ENCODE peak calls at places on chromosomes 2 and 18, in four cellular contexts. B is GM23248, M is heart right ventricle, O is testis. K is an unnamed sample. For H3K4me1 and H3K27me3, the result is how much of the 10 kb centered on the place peaks cover.

GRCh38 chr2:215002500-215002899 is 135.9 kb downstream of the ABCA12 start:
- DNase-seq in B (peak), M (peak), O (peak), K (peak)

GRCh38 chr2:162177301-162177700 is 25.3 kb upstream of the GCG start:
- DNase-seq in B (no peak), M (no peak), O (no peak), K (no peak)

GRCh38 chr2:45067859-45068642 is 58.8 kb upstream of the SIX2 start:
- DNase-seq in B (peak), M (no peak), O (no peak), K (no peak)

GRCh38 chr2:41966431-41966893 is 81.4 kb upstream of the PKDCC start:
- DNase-seq in B (peak), M (peak), O (peak), K (peak)

GRCh38 chr2:12787891-12788783 is 71.4 kb downstream of the TRIB2 start:
- DNase-seq in B (peak), M (peak), O (peak), K (no peak)

GRCh38 chr2:62663443-62663842 is 42.1 kb upstream of the EHBP1 start:
- DNase-seq in B (peak), M (no peak), O (no peak), K (no peak)

GRCh38 chr2:29942711-29943110 is 21.3 kb upstream of the ALK start:
- DNase-seq in B (no peak), M (no peak), O (no peak), K (no peak)

GRCh38 chr2:181685150-181685688 is 4.9 kb upstream of the NEUROD1 start:
- DNase-seq in B (peak), M (no peak), O (no peak), K (no peak)

GRCh38 chr2:209474960-209475359 is 51.1 kb downstream of the MAP2 start:
- DNase-seq in B (no peak), M (no peak), O (no peak), K (no peak)

GRCh38 chr2:231680284-231680991 is 27.9 kb upstream of the PTMA start:
- DNase-seq in B (peak), M (peak), O (no peak), K (no peak)

GRCh38 chr2:221502270-221502973 is 69.7 kb downstream of the EPHA4 start:
- DNase-seq in B (peak), M (no peak), O (no peak), K (no peak)

GRCh38 chr2:127324635-127325034 is 30.7 kb upstream of the ERCC3 start:
- DNase-seq in B (peak), M (peak), O (no peak), K (peak)

GRCh38 chr18:41753826-41754225 is 201.2 kb upstream of the PIK3C3 start:
- DNase-seq in B (peak), M (no peak), O (no peak), K (no peak)

GRCh38 chr2:119448427-119449141 is 16.9 kb downstream of the TMEM37 start:
- DNase-seq in B (no peak), M (no peak), O (no peak), K (no peak)

GRCh38 chr18:60649816-60650215 is 277.2 kb upstream of the MC4R start:
- DNase-seq in B (no peak), M (no peak), O (no peak), K (no peak)

GRCh38 chr2:160041091-160041490 is 21.3 kb downstream of the PLA2R1 start:
- DNase-seq in B (no peak), M (no peak), O (no peak), K (no peak)

GRCh38 chr2:10909050-10909995 is 2.4 kb upstream of the KCNF1 start:
- DNase-seq in B (no peak), M (no peak), O (no peak), K (no peak)

GRCh38 chr2:163580757-163581156 is 155.1 kb downstream of the FIGN start:
- DNase-seq in B (no peak), M (no peak), O (no peak), K (no peak)

GRCh38 chr2:157439792-157440186 is 4.1 kb downstream of the CYTIP start:
- DNase-seq in B (no peak), M (no peak), O (no peak), K (no peak)

GRCh38 chr2:207311316-207312005 is 145.7 kb upstream of the KLF7 start:
- DNase-seq in B (peak), M (peak), O (peak), K (peak)

GRCh38 chr2:46471-47345 is at the start of gene FAM110C:
- DNase-seq in B (peak), M (peak), O (peak), K (peak)

GRCh38 chr2:238458641-238459040 is 31.9 kb downstream of the ASB1 start:
- DNase-seq in B (peak), M (no peak), O (no peak), K (no peak)

GRCh38 chr2:47776621-47777020 is 6.3 kb upstream of the MSH6 start:
- DNase-seq in B (no peak), M (no peak), O (no peak), K (no peak)

DNA sequence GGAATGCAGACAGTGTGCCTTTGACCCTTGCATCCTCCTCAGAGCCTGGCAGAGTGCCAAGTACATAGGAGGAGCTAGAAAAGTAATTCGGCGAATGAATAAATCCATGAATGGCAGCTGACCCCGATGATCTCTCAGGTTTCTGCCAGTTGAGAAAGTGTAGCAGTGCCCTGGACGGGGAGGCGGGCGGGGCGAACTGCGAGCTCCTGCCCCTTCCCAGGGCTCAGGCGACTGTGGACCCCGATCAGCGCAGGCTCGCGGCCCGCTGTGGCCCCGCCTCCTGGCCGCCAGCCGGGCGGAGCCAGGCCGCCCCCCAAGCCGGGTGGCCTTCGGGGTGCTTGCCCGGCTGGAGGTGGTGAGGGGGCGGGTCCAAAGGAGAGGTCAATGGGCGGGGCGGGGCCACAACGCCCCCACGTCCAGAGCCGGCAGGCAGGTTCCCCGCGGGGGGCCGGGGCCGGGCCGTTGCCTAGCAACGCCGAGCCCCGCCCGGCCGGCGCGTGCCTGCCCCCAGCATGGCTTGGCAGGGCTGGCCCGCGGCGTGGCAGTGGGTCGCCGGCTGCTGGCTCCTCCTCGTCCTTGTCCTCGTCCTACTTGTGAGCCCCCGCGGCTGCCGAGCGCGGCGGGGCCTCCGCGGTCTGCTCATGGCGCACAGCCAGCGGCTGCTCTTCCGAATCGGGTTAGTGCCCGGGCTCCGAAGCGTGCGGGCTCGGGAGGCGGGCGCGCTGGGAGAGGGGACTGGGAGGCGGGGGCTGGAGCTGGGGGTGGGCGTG is 30.6 kb upstream of the TMBIM1 start:
- DNase-seq in B (peak), M (peak), O (peak), K (peak)
- H3K4me1 ChIP-seq in B (under half), M (under half), O (under half), K (under half)

GRCh38 chr2:73830871-73831401 is 2.2 kb downstream of the STAMBP start:
- DNase-seq in B (peak), M (no peak), O (no peak), K (no peak)
- H3K27ac ChIP-seq in B (peak), M (no peak), O (no peak), K (no peak)

DNA sequence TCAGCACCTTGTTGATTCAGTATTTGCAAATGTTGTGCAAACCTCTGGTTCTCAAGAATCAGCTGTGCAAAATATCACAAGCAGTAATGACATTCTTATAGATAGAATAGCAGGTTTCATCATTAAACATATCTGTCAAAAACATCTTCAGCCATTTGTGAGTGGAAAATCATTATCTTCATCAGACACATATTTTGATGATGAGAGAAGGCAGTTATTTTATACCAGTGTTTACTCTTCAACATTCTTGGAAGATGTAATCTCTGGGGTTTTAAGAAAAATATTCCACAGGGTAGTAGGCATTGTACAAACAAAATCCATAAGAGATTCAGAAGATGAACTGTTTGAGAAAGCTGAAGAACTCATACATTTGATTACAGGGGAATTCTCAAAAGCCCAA is 64.3 kb downstream of the FSIP2 start:
- DNase-seq in B (no peak), M (no peak), O (no peak), K (no peak)
- H3K27me3 ChIP-seq in B (under half), M (under half), O (under half), K (under half)

DNA sequence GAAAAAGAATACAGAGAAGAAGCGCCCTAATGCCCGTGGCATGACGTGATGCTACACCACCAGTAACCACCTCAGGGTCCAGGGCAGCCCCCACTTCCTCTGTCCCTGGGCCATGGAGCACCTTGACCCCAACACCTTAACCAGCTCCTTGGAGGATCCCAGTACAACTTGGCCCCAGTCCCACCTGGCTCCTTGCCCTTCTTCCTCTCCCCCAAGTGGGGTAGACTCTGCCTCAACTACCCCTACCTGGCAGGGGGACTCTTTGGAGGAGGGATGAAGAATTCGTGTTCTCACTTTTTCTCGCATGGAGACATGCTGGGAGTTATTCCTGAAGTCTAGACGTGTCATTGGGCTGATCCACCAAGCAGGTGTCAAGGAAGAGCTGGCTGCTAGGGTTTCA is 18.9 kb downstream of the TRABD2A start:
- DNase-seq in B (no peak), M (no peak), O (no peak), K (no peak)
- H3K4me1 ChIP-seq in B (under half), M (under half), O (under half), K (under half)